ENCODE peak calls at places on chromosomes 13 and 19, in five cellular contexts. Y is IMR-90, K is A549, F is H1, Q is K562. U is an unnamed sample.

GRCh38 chr19:30219682-30220081 is 152.5 kb upstream of the ZNF536 start:
- DNase-seq in Y (no peak), K (no peak), F (no peak), Q (no peak), U (no peak)

GRCh38 chr13:112900691-112901091 is 68.3 kb upstream of the MCF2L start:
- DNase-seq in Y (no peak), K (no peak), F (no peak), Q (no peak), U (no peak)

GRCh38 chr19:17078920-17079709 is 3.5 kb downstream of the MYO9B start:
- DNase-seq in Y (peak), K (no peak), F (no peak), Q (no peak), U (no peak)

GRCh38 chr13:22126433-22127021 is 455.7 kb downstream of the FGF9 start:
- DNase-seq in Y (no peak), K (no peak), F (no peak), Q (no peak), U (no peak)

GRCh38 chr19:10019246-10019645 is 6.0 kb downstream of the RDH8 start:
- DNase-seq in Y (no peak), K (no peak), F (no peak), Q (no peak), U (no peak)

GRCh38 chr13:112587767-112588489 is at the start of gene TUBGCP3:
- DNase-seq in Y (peak), K (peak), F (no peak), Q (peak), U (peak)

GRCh38 chr19:55082023-55082851 is 6.6 kb downstream of the EPS8L1 start:
- DNase-seq in Y (peak), K (peak), F (no peak), Q (no peak), U (no peak)

GRCh38 chr13:41458187-41458938 is 1.0 kb downstream of the RGCC start:
- DNase-seq in Y (peak), K (no peak), F (no peak), Q (peak), U (no peak)

GRCh38 chr13:35882722-35883497 is 248.3 kb downstream of the DCLK1 start:
- DNase-seq in Y (peak), K (no peak), F (no peak), Q (no peak), U (no peak)

GRCh38 chr19:5978606-5979552 is 939 bp upstream of the RANBP3 start:
- DNase-seq in Y (no peak), K (no peak), F (no peak), Q (peak), U (no peak)

GRCh38 chr19:13398780-13399726 is 107.2 kb downstream of the CACNA1A start:
- DNase-seq in Y (peak), K (peak), F (no peak), Q (peak), U (no peak)

GRCh38 chr19:17951151-17952040 is 15.5 kb upstream of the KCNN1 start:
- DNase-seq in Y (no peak), K (no peak), F (no peak), Q (no peak), U (no peak)

GRCh38 chr19:46862974-46863632 is 2.3 kb downstream of the ARHGAP35 start:
- DNase-seq in Y (no peak), K (no peak), F (no peak), Q (no peak), U (no peak)

GRCh38 chr13:37984357-37984756 is 114.8 kb upstream of the TRPC4 start:
- DNase-seq in Y (no peak), K (no peak), F (peak), Q (no peak), U (peak)

DNA sequence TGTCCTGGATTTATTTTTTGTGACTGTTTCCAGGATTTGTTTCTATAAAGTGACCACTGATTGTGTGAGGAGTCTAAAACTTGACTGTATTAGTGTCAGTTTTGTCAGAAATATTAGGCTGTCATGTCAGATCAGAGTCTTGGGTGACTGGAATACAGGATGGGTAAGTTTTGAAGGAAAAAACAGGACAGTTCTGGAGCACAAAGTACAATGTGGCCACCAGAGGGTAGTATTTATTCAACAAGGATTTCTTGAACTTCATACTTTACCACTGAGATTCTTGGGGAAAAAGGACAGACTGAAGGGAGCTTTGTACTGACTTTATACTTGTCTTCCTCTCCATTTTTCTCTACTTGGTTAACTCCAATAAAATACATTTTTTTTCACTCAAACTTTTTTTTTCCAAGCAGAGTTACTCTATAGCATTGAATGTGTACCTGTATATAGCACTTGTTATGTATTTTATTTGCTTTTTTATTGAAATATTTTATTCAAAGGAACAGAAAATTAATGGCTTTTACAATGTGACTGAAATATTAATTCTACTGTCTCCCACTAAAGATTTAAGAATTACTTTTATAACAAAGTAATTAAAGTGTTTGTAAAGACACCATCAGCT is 51.1 kb downstream of the LMO7 start:
- DNase-seq in Y (peak), K (no peak), F (no peak), Q (peak), U (peak)
- TF ChIP-seq MAFK in Y (no peak), K (no peak), F (no peak), Q (no peak), U (no peak)

DNA sequence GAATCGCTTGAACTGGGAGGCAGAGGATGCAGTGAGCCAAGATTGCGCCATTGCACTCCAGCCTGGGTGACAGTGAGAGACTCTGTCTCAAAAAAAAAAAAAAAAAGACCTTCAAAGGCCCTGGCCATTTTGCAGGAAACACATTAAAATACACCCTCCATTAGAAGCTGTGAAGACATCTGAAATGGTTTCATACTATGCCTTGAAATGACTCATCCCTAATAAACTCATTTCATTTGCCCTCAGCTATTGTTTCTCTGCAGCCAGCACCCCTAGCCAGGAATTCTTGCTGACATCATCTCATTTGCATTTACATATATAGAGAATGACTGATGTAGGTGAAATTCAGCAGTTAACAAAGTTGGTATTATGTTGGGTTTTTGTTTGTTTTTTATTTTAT is 8.7 kb downstream of the EML2 start:
- DNase-seq in Y (peak), K (peak), F (no peak), Q (no peak), U (no peak)
- TF ChIP-seq MAFK in Y (peak), K (peak), F (no peak), Q (peak), U (peak)

GRCh38 chr19:283395-283794 is 7.8 kb downstream of the PLPP2 start:
- DNase-seq in Y (no peak), K (no peak), F (no peak), Q (peak), U (no peak)

GRCh38 chr19:281156-281853 is 9.9 kb downstream of the PLPP2 start:
- DNase-seq in Y (no peak), K (no peak), F (no peak), Q (peak), U (no peak)

GRCh38 chr19:280541-281007 is 10.6 kb downstream of the PLPP2 start:
- DNase-seq in Y (no peak), K (no peak), F (no peak), Q (peak), U (no peak)

GRCh38 chr19:282501-282900 is 8.7 kb downstream of the PLPP2 start:
- DNase-seq in Y (no peak), K (no peak), F (no peak), Q (peak), U (no peak)

GRCh38 chr19:281992-282391 is 9.2 kb downstream of the PLPP2 start:
- DNase-seq in Y (no peak), K (no peak), F (no peak), Q (peak), U (no peak)
- TF ChIP-seq MAFK in Y (no peak), K (no peak), F (no peak), Q (no peak), U (no peak)

DNA sequence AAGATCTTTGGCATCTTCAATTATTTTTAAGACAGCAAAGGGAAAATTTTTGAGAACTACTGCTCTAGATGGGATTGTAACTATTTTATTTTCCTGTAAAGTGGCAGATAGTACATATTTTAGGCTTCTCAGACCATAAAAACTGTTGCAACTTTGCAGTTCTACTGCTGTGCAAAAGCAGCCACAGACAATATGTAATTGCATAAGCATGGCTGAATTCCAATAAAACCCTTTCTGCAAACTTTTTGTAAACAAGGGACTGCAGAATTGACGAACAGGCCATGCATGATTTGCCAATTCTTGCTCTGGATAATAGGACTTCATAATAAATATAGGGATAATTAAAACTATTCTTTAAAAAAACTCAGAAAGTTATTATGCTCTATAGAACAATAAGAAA is 149.1 kb downstream of the SLITRK5 start:
- DNase-seq in Y (no peak), K (no peak), F (no peak), Q (no peak), U (no peak)
- TF ChIP-seq MAFK in Y (no peak), K (no peak), F (no peak), Q (no peak), U (no peak)

U was measured in HepG2.